ENCODE peak calls at places on chromosomes 13 and 19, in five cellular contexts. B is hypothalamus, N is fibroblast of mammary gland, H is occipital lobe, D is fibroblast of pulmonary artery. W is an unnamed sample.

GRCh38 chr13:107835339-107836018 is 379.9 kb downstream of the LIG4 start:
- DNase-seq in D (peak; percentile 52), N (peak; percentile 48), B (no peak), H (no peak), W (no peak)

GRCh38 chr19:18436651-18437478 is 1.1 kb downstream of the ISYNA1 start:
- DNase-seq in D (peak; percentile 94), B (peak; percentile 35), N (peak; percentile 69), H (no peak), W (no peak)

GRCh38 chr19:38183227-38183914 is 40.7 kb downstream of the DPF1 start:
- DNase-seq in D (peak; percentile 9), H (no peak), B (no peak), N (peak; percentile 21), W (peak; percentile 17)

GRCh38 chr13:46178821-46179220 is 3.2 kb downstream of the LCP1 start:
- DNase-seq in D (no peak), N (no peak), B (no peak), H (no peak), W (no peak)

GRCh38 chr13:51867062-51867461 is 5.3 kb downstream of the CCDC70 start:
- DNase-seq in H (no peak), B (no peak), N (no peak), D (no peak), W (no peak)

GRCh38 chr19:13133241-13133870 is 15.3 kb downstream of the NACC1 start:
- DNase-seq in N (no peak), D (no peak), H (no peak), B (no peak), W (peak; percentile 83)

GRCh38 chr13:85806553-85807175 is 7.4 kb upstream of the SLITRK6 start:
- DNase-seq in N (peak; percentile 63), B (no peak), H (no peak), D (peak; percentile 82), W (no peak)

GRCh38 chr13:31051999-31052398 is 109.7 kb downstream of the HSPH1 start:
- DNase-seq in D (no peak), H (no peak), B (no peak), N (no peak), W (no peak)

GRCh38 chr13:59312776-59313175 is 851.0 kb downstream of the DIAPH3 start:
- DNase-seq in H (no peak), B (no peak), N (no peak), D (no peak), W (no peak)

GRCh38 chr19:3809881-3810707 is 23.9 kb upstream of the MATK start:
- DNase-seq in N (no peak), H (no peak), B (no peak), D (no peak), W (no peak)

GRCh38 chr19:47776568-47776967 is 1.9 kb upstream of the SELENOW start:
- DNase-seq in H (no peak), B (no peak), N (no peak), D (no peak), W (no peak)

GRCh38 chr13:49441846-49442245 is 2.0 kb downstream of the CAB39L start:
- DNase-seq in B (no peak), D (peak; percentile 29), N (peak; percentile 49), H (no peak), W (no peak)

GRCh38 chr19:5891938-5892771 is 11.4 kb downstream of the NDUFA11 start:
- DNase-seq in B (no peak), D (peak; percentile 46), H (no peak), N (peak; percentile 35), W (peak; percentile 30)

GRCh38 chr13:51040431-51040830 is 70.6 kb downstream of the C13orf42 start:
- DNase-seq in B (no peak), H (no peak), D (no peak), N (no peak), W (no peak)

GRCh38 chr19:49403404-49404187 is 15.5 kb downstream of the KASH5 start:
- DNase-seq in B (no peak), D (no peak), H (no peak), N (no peak), W (no peak)

GRCh38 chr13:20924758-20925394 is 22.3 kb upstream of the XPO4 start:
- DNase-seq in H (peak; percentile 63), B (peak; percentile 77), D (peak; percentile 91), N (peak; percentile 82), W (peak; percentile 40)

GRCh38 chr19:13521066-13521465 is 14.8 kb upstream of the CACNA1A start:
- DNase-seq in D (no peak), H (no peak), N (no peak), B (no peak), W (no peak)

GRCh38 chr19:40365613-40366401 is 17.3 kb downstream of the PLD3 start:
- DNase-seq in H (peak; percentile 78), D (peak; percentile 77), B (peak; percentile 62), N (peak; percentile 28), W (peak; percentile 81)

GRCh38 chr19:4014541-4015491 is 7.3 kb downstream of the PIAS4 start:
- DNase-seq in D (no peak), B (no peak), N (no peak), H (no peak), W (no peak)

GRCh38 chr13:96898212-96898611 is 96.1 kb downstream of the OXGR1 start:
- DNase-seq in H (no peak), N (peak; percentile 80), D (peak; percentile 1), B (no peak), W (no peak)

GRCh38 chr19:18861235-18861634 is 29.5 kb downstream of the UPF1 start:
- DNase-seq in B (no peak), N (no peak), H (no peak), D (no peak), W (no peak)

GRCh38 chr13:64083396-64083795 is 2667.7 kb upstream of the PCDH20 start:
- DNase-seq in B (no peak), H (no peak), D (peak; percentile 5), N (no peak), W (no peak)

GRCh38 chr19:29622191-29623070 is 16.3 kb downstream of the POP4 start:
- DNase-seq in D (peak; percentile 54), N (no peak), B (no peak), H (no peak), W (no peak)

GRCh38 chr19:45764947-45765346 is 4.1 kb downstream of the SIX5 start:
- DNase-seq in D (no peak), H (no peak), N (no peak), B (no peak), W (no peak)

GRCh38 chr13:112670118-112670517 is 19.7 kb upstream of the ATP11A start:
- DNase-seq in B (no peak), H (no peak), N (no peak), D (no peak), W (no peak)

GRCh38 chr13:75635621-75636338 is at the start of gene LMO7:
- DNase-seq in N (no peak), D (peak; percentile 49), H (no peak), B (no peak), W (peak; percentile 6)

GRCh38 chr19:5001547-5002131 is 32.7 kb downstream of the KDM4B start:
- DNase-seq in H (no peak), N (peak; percentile 88), B (no peak), D (peak; percentile 67), W (peak; percentile 76)

GRCh38 chr19:45468159-45468651 is 409 bp downstream of the FOSB start:
- DNase-seq in D (no peak), B (no peak), N (no peak), H (no peak), W (no peak)

GRCh38 chr13:106063591-106064308 is 471.7 kb downstream of the EFNB2 start:
- DNase-seq in B (no peak), D (peak; percentile 42), N (peak; percentile 86), H (no peak), W (no peak)

GRCh38 chr13:113905942-113906341 is 42.1 kb upstream of the GAS6 start:
- DNase-seq in D (no peak), N (no peak), H (no peak), B (no peak), W (no peak)

GRCh38 chr13:30053904-30054303 is 203.5 kb upstream of the UBL3 start:
- DNase-seq in D (no peak), H (no peak), N (no peak), B (no peak), W (no peak)

GRCh38 chr19:45653634-45654033 is 14.4 kb upstream of the GIPR start:
- DNase-seq in N (peak; percentile 16), B (no peak), D (no peak), H (no peak), W (no peak)

GRCh38 chr13:100694722-100695644 is 20.4 kb upstream of the TMTC4 start:
- DNase-seq in B (peak; percentile 41), N (peak; percentile 65), D (peak; percentile 93), H (no peak), W (no peak)

GRCh38 chr13:34611678-34612077 is 330.4 kb upstream of the NBEA start:
- DNase-seq in H (no peak), D (no peak), B (no peak), N (no peak), W (no peak)

GRCh38 chr13:23380534-23380933 is 53.0 kb downstream of the SACS start:
- DNase-seq in D (peak; percentile 58), B (no peak), N (peak; percentile 82), H (no peak), W (no peak)